ENCODE peak calls at places on chromosome 15, in seven cellular contexts. L is GM12878, V is GM23338, M is neural progenitor cell, W is astrocyte, B is mammary epithelial cell, N is GM23248. P is an unnamed sample.
A peak's percentile ranks its signal among the peaks of the same experiment; 100 is the strongest.

GRCh38 chr15:78991476-78991875 is 46.6 kb upstream of the CTSH start:
- DNase-seq in B (no peak), L (no peak), M (no peak), V (no peak), N (no peak), W (peak; percentile 49), P (peak; percentile 21)

GRCh38 chr15:101369676-101370075 is 74.6 kb upstream of the SNRPA1 start:
- DNase-seq in N (no peak), L (no peak), V (no peak), W (no peak), B (no peak), M (peak; percentile 60), P (no peak)

GRCh38 chr15:89501646-89502045 is 5.3 kb upstream of the RHCG start:
- DNase-seq in B (no peak), N (no peak), L (no peak), V (no peak), M (no peak), W (no peak), P (no peak)

GRCh38 chr15:48096813-48097212 is 24.0 kb upstream of the SLC24A5 start:
- DNase-seq in W (peak; percentile 84), B (peak; percentile 80), L (no peak), V (no peak), N (peak; percentile 87), M (no peak), P (peak; percentile 73)

GRCh38 chr15:40291088-40291574 is 8.3 kb upstream of the ANKRD63 start:
- DNase-seq in L (no peak), N (peak; percentile 85), W (peak; percentile 47), V (peak; percentile 85), M (peak; percentile 87), B (peak; percentile 57), P (peak; percentile 61)

GRCh38 chr15:92277776-92278175 is 115.9 kb upstream of the ST8SIA2 start:
- DNase-seq in M (peak; percentile 27), N (peak; percentile 48), V (peak; percentile 37), B (peak; percentile 37), W (no peak), L (no peak), P (peak; percentile 13)

GRCh38 chr15:31930967-31931366 is 99.3 kb upstream of the CHRNA7 start:
- DNase-seq in W (peak; percentile 20), V (no peak), N (no peak), B (no peak), L (no peak), M (no peak), P (no peak)

GRCh38 chr15:100934166-100934565 is 15.0 kb downstream of the LRRK1 start:
- DNase-seq in B (no peak), M (no peak), L (no peak), V (no peak), N (no peak), W (no peak), P (no peak)

GRCh38 chr15:40739042-40739441 is 16.0 kb downstream of the RMDN3 start:
- DNase-seq in V (peak; percentile 80), B (no peak), M (no peak), L (no peak), N (no peak), W (no peak), P (no peak)

GRCh38 chr15:68384451-68385239 is 47.3 kb downstream of the ITGA11 start:
- DNase-seq in M (no peak), L (no peak), W (peak; percentile 94), N (peak; percentile 98), B (peak; percentile 81), V (no peak), P (peak; percentile 91)

GRCh38 chr15:68383161-68384074 is 48.5 kb downstream of the ITGA11 start:
- DNase-seq in N (peak; percentile 64), M (peak; percentile 54), W (no peak), B (peak; percentile 43), L (no peak), V (peak; percentile 77), P (peak; percentile 56)

GRCh38 chr15:68379759-68380290 is 52.1 kb downstream of the ITGA11 start:
- DNase-seq in W (no peak), L (no peak), N (no peak), B (no peak), M (no peak), V (no peak), P (no peak)

GRCh38 chr15:68380456-68380855 is 51.5 kb downstream of the ITGA11 start:
- DNase-seq in B (no peak), N (no peak), W (no peak), M (no peak), V (no peak), L (no peak), P (no peak)

GRCh38 chr15:68382286-68383007 is 49.5 kb downstream of the ITGA11 start:
- DNase-seq in M (no peak), W (peak; percentile 39), B (no peak), N (peak; percentile 41), V (no peak), L (no peak), P (no peak)
- H4K20me1 ChIP-seq in M (no peaks in the 10 kb centered on the region), W (peaks cover 31% of the 10 kb centered on the region), B (no peaks in the 10 kb centered on the region), N (no peaks in the 10 kb centered on the region), V (no peaks in the 10 kb centered on the region), L (no peaks in the 10 kb centered on the region), P (no peaks in the 10 kb centered on the region)

GRCh38 chr15:64854041-64854440 is 12.3 kb downstream of the PLEKHO2 start:
- DNase-seq in L (no peak), V (no peak), N (no peak), W (peak; percentile 35), M (peak; percentile 1), B (no peak), P (peak; percentile 50)

GRCh38 chr15:64847876-64848716 is 6.4 kb downstream of the PLEKHO2 start:
- DNase-seq in V (no peak), N (no peak), W (no peak), L (no peak), B (no peak), M (peak; percentile 1), P (no peak)

GRCh38 chr15:64851503-64851840 is 9.8 kb downstream of the PLEKHO2 start:
- DNase-seq in M (peak; percentile 32), V (peak; percentile 72), B (no peak), L (no peak), N (peak; percentile 90), W (peak; percentile 91), P (peak; percentile 96)

GRCh38 chr15:64847448-64847847 is 5.7 kb downstream of the PLEKHO2 start:
- DNase-seq in M (no peak), N (no peak), W (no peak), V (no peak), B (no peak), L (no peak), P (no peak)

GRCh38 chr15:64850778-64851502 is 9.2 kb downstream of the PLEKHO2 start:
- DNase-seq in B (no peak), N (no peak), W (no peak), M (peak; percentile 3), L (no peak), V (no peak), P (no peak)
- H3K4me2 ChIP-seq in B (no peak overlapping the region), N (peak overlapping the region; percentile 69), W (peak overlapping the region; percentile 38), M (peak overlapping the region; percentile 8), L (no peak overlapping the region), V (peak overlapping the region; percentile 46), P (peak overlapping the region; percentile 67)

DNA sequence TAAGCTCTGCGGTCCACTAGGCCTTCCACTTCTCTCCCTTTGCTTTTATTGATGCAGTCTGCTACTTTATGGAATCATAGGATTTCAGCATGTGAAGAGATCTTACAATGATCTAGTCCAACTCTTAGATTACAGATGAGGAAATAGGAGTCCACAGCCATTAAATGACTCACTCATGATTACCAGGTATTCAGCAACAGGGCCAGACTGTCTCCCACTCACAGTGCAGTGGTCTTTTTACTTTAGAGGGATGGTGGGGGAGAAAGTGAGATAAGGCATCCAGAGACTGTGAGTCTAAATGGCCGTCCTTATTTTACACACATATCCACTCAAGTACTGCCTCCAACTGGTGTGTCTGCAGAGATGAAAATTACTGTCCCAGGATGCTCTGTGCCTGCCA is 88.5 kb upstream of the SKOR1 start:
- DNase-seq in M (no peak), V (no peak), L (no peak), N (peak; percentile 26), B (no peak), W (peak; percentile 14), P (peak; percentile 22)
- H3K4me3 ChIP-seq in M (no peak overlapping the region), V (no peak overlapping the region), L (no peak overlapping the region), N (no peak overlapping the region), B (no peak overlapping the region), W (no peak overlapping the region), P (no peak overlapping the region)

GRCh38 chr15:57044961-57045360 is 126.5 kb downstream of the TCF12 start:
- DNase-seq in V (no peak), N (no peak), B (no peak), L (no peak), W (no peak), M (no peak), P (no peak)
- H4K20me1 ChIP-seq in V (peaks cover 2% of the 10 kb centered on the region), N (peaks cover 6% of the 10 kb centered on the region), B (no peaks in the 10 kb centered on the region), L (no peaks in the 10 kb centered on the region), W (peaks cover 26% of the 10 kb centered on the region), M (peaks cover 60% of the 10 kb centered on the region), P (no peaks in the 10 kb centered on the region)

GRCh38 chr15:81295466-81296145 is 28.3 kb downstream of the STARD5 start:
- DNase-seq in B (no peak), V (no peak), L (no peak), M (no peak), N (peak; percentile 51), W (no peak), P (no peak)

GRCh38 chr15:81293728-81294500 is 30.0 kb downstream of the STARD5 start:
- DNase-seq in M (no peak), N (no peak), W (no peak), V (no peak), L (peak; percentile 98), B (no peak), P (no peak)

GRCh38 chr15:81296218-81296617 is 27.7 kb downstream of the STARD5 start:
- DNase-seq in V (no peak), N (no peak), B (no peak), M (no peak), L (no peak), W (no peak), P (no peak)

GRCh38 chr15:81292516-81293001 is 31.4 kb downstream of the STARD5 start:
- DNase-seq in N (no peak), B (no peak), M (no peak), W (no peak), V (no peak), L (peak; percentile 74), P (no peak)

DNA sequence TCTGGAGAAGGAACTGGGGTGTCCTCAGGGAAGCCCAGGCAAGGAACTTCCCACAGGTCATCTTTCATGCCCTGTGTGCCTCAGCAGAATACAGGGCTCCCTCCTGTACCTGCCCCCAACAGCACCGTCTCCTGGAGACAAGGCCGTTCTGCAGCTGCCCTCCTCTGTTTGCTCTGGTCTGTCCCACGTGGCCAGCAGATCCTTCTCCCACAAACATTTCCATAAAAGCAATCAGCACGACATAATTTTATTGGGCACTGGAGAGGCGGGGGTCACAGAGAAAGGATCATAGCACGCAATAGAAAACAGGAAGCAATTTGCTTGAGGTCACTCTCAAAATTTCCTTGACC is 29.5 kb downstream of the STARD5 start:
- DNase-seq in V (peak; percentile 10), N (no peak), L (no peak), M (no peak), W (no peak), B (no peak), P (no peak)
- H3K4me2 ChIP-seq in V (no peak overlapping the region), N (no peak overlapping the region), L (peak overlapping the region; percentile 100), M (no peak overlapping the region), W (no peak overlapping the region), B (no peak overlapping the region), P (no peak overlapping the region)

P was measured in fibroblast of lung.